ENCODE peak calls at places on chromosomes 11 and 22, in six cellular contexts. Q is fibroblast of lung, F is tibial nerve, R is GM12865, M is cardiac muscle cell, W is spleen. L is an unnamed sample.

GRCh38 chr22:27935897-27936296 is 16.8 kb upstream of the PITPNB start:
- DNase-seq in Q (no peak), F (no peak), R (no peak), M (no peak), W (no peak), L (no peak)

GRCh38 chr22:41752011-41752975 is 48.2 kb upstream of the CCDC134 start:
- DNase-seq in Q (no peak), F (no peak), R (peak; percentile 85), M (no peak), W (no peak), L (no peak)

GRCh38 chr22:30969532-30970355 is 679 bp downstream of the TUG1 start:
- DNase-seq in Q (peak; percentile 54), F (no peak), R (peak; percentile 80), M (peak; percentile 64), W (no peak), L (peak; percentile 65)

GRCh38 chr11:45658292-45658991 is 7.0 kb downstream of the CHST1 start:
- DNase-seq in Q (peak; percentile 48), F (no peak), R (no peak), M (peak; percentile 88), W (peak; percentile 85), L (peak; percentile 82)

GRCh38 chr11:76206327-76207081 is at the start of gene WNT11:
- DNase-seq in Q (peak; percentile 6), F (no peak), R (peak; percentile 43), M (peak; percentile 50), W (peak; percentile 81), L (peak; percentile 73)

GRCh38 chr11:108965602-108966001 is 300.7 kb downstream of the DDX10 start:
- DNase-seq in Q (peak; percentile 89), F (no peak), R (no peak), M (peak; percentile 88), W (no peak), L (no peak)

GRCh38 chr22:19910180-19910744 is 31.3 kb upstream of the COMT start:
- DNase-seq in Q (no peak), F (no peak), R (no peak), M (no peak), W (no peak), L (no peak)

GRCh38 chr11:60717956-60718355 is 6.6 kb upstream of the MS4A18 start:
- DNase-seq in Q (no peak), F (no peak), R (peak; percentile 84), M (no peak), W (no peak), L (no peak)

GRCh38 chr22:48807155-48807554 is 1020.5 kb downstream of the BRD1 start:
- DNase-seq in Q (no peak), F (no peak), R (no peak), M (no peak), W (peak; percentile 71), L (no peak)

GRCh38 chr22:48805516-48805915 is 1022.2 kb downstream of the BRD1 start:
- DNase-seq in Q (no peak), F (no peak), R (no peak), M (no peak), W (peak; percentile 54), L (no peak)

GRCh38 chr22:48808038-48808960 is 1019.4 kb downstream of the BRD1 start:
- DNase-seq in Q (no peak), F (no peak), R (no peak), M (no peak), W (peak; percentile 47), L (no peak)

GRCh38 chr22:48804811-48805301 is 1022.8 kb downstream of the BRD1 start:
- DNase-seq in Q (no peak), F (no peak), R (no peak), M (no peak), W (peak; percentile 58), L (no peak)

GRCh38 chr22:48806227-48806781 is 1021.4 kb downstream of the BRD1 start:
- DNase-seq in Q (no peak), F (no peak), R (no peak), M (no peak), W (peak; percentile 64), L (no peak)
- TF ChIP-seq CTCF in Q (no peak), F (no peak), R (no peak), M (no peak), W (no peak), L (no peak)

GRCh38 chr22:43047605-43048004 is 32.7 kb upstream of the PACSIN2 start:
- DNase-seq in Q (no peak), F (no peak), R (no peak), M (no peak), W (no peak), L (no peak)
- TF ChIP-seq CTCF in Q (no peak), F (no peak), R (no peak), M (no peak), W (no peak), L (no peak)

GRCh38 chr22:33722817-33723216 is 197.5 kb downstream of the LARGE1 start:
- DNase-seq in Q (no peak), F (no peak), R (no peak), M (no peak), W (no peak), L (no peak)

GRCh38 chr22:33717694-33718396 is 202.4 kb downstream of the LARGE1 start:
- DNase-seq in Q (no peak), F (no peak), R (no peak), M (no peak), W (no peak), L (no peak)

GRCh38 chr22:33723915-33724314 is 196.4 kb downstream of the LARGE1 start:
- DNase-seq in Q (no peak), F (no peak), R (no peak), M (no peak), W (no peak), L (no peak)

GRCh38 chr22:33715626-33716025 is 204.7 kb downstream of the LARGE1 start:
- DNase-seq in Q (no peak), F (no peak), R (no peak), M (no peak), W (no peak), L (no peak)

GRCh38 chr22:33720166-33720878 is 200.0 kb downstream of the LARGE1 start:
- DNase-seq in Q (no peak), F (no peak), R (no peak), M (no peak), W (no peak), L (no peak)
- TF ChIP-seq CTCF in Q (no peak), F (no peak), R (no peak), M (no peak), W (no peak), L (no peak)

DNA sequence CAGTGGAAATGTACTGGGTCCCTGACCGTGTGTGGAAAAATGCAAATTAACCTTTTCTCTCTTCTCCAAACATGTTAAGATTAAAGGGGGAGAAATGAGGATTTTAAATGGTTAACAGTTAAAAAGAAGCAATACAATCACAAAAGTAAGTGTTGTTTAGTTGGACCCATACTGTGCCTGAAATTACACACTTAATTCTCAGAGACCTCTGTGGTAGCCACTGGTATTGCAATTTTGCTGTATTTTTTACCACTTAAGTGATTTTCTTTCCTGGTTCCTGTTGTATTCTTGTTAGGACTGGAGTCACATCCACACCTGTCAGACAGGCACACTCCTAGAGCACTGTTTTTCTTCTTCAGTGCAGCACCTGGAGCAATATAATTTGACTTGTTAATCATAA is 179.6 kb upstream of the PDGFD start:
- DNase-seq in Q (peak; percentile 10), F (no peak), R (peak; percentile 10), M (peak; percentile 17), W (no peak), L (no peak)
- TF ChIP-seq CTCF in Q (peak; percentile 6), F (no peak), R (peak; percentile 31), M (peak; percentile 35), W (no peak), L (peak; percentile 84)

DNA sequence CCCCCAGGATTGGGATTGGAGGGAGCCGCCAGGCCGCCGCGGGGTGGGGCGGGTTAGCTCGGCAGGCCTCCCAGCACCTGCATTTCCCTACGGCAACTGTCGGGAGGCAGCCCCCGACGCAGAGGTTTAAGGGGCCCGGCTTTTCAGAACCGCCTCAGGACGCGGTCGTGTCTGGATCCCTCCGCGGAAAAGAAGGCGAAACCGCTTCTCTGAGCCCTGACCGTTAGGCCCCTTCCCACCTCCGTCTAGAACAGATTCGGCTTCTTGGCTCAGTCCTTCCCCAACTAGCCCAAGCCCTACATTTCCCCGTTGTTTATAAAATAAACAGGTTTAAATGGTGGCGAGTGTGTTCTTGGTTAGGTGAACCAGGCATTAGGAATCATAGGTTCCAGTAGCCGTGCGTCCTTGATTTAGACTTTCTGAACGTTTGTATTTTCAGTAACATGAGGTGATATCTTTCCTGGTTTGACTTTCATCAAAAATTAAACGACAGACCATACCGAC is 1.0 kb upstream of the HSPA8 start:
- DNase-seq in Q (no peak), F (no peak), R (peak; percentile 70), M (peak; percentile 71), W (no peak), L (no peak)
- TF ChIP-seq CTCF in Q (no peak), F (no peak), R (no peak), M (no peak), W (no peak), L (no peak)

GRCh38 chr11:95459268-95460040 is 228.5 kb upstream of the SESN3 start:
- DNase-seq in Q (peak; percentile 38), F (no peak), R (no peak), M (peak; percentile 71), W (no peak), L (no peak)
- TF ChIP-seq CTCF in Q (no peak), F (no peak), R (no peak), M (no peak), W (no peak), L (no peak)

GRCh38 chr11:10881892-10882291 is 24.0 kb upstream of the ZBED5 start:
- DNase-seq in Q (no peak), F (no peak), R (no peak), M (no peak), W (no peak), L (no peak)

GRCh38 chr11:10876168-10876567 is 18.3 kb upstream of the ZBED5 start:
- DNase-seq in Q (no peak), F (no peak), R (no peak), M (no peak), W (no peak), L (no peak)

GRCh38 chr11:10875430-10876021 is 17.7 kb upstream of the ZBED5 start:
- DNase-seq in Q (no peak), F (no peak), R (no peak), M (no peak), W (no peak), L (no peak)

DNA sequence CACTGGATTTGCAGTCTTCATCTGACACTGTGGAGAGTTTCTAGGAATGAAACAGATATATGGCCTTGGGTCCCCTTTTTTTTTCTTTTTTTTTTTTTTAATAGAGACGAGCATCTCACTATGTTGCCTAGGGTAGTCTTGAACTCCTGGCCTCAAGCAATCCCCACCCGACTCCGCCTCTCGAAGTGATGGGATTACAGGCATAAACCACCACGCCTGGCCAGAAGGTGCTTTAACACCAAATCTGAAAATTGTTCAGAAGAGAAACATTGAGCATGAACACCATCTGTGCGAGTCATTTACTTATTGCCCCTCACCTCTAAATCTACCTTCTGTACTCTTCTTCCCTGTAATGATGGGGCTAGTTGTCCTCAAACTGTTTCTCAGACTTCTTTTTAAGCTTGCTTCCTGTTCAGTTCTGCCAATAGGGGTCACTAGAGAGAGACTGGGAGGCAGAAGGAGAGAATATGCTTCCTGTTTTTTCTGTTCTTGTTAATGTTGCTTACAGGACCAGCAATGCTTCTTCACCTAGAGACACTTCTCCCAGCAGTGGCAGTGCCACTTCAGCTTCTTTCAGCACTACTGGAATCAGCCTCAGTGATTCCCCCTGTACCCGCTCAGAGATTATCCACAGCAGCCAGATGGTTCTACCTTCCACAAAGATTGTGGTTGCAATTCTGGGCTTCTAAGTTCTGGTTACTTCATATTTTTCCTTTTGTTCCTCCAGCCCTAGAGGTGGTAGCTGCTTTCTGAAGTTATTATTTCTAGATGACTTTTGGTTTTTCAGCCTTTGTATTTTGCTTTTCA is 20.8 kb upstream of the ZBED5 start:
- DNase-seq in Q (peak; percentile 81), F (no peak), R (peak; percentile 67), M (peak; percentile 84), W (no peak), L (no peak)
- TF ChIP-seq CTCF in Q (peak; percentile 70), F (peak; percentile 21), R (peak; percentile 58), M (peak; percentile 90), W (peak; percentile 73), L (peak; percentile 61)

L was measured in glutamatergic neuron.